ENCODE peak calls at places on chromosome 21, in six cellular contexts. X, Z, Q, B, D and M are unnamed samples.

GRCh38 chr21:35077975-35078374 is 28.9 kb upstream of the RUNX1 start:
- DNase-seq in X (no peak), Z (no peak), Q (no peak), B (no peak), D (no peak), M (no peak)

GRCh38 chr21:17513214-17514123 is 626 bp downstream of the CXADR start:
- DNase-seq in X (peak; percentile 77), Z (peak; percentile 61), Q (no peak), B (no peak), D (no peak), M (peak; percentile 57)

GRCh38 chr21:45551816-45552695 is 9.8 kb upstream of the SLC19A1 start:
- DNase-seq in X (peak; percentile 63), Z (peak; percentile 53), Q (no peak), B (no peak), D (no peak), M (peak; percentile 14)

GRCh38 chr21:15003463-15004135 is 61.2 kb downstream of the NRIP1 start:
- DNase-seq in X (no peak), Z (peak; percentile 39), Q (no peak), B (no peak), D (no peak), M (peak; percentile 59)

GRCh38 chr21:26320541-26320940 is 150.0 kb upstream of the APP start:
- DNase-seq in X (no peak), Z (no peak), Q (no peak), B (no peak), D (no peak), M (no peak)

GRCh38 chr21:44708213-44708865 is 3.0 kb downstream of the TSPEAR start:
- DNase-seq in X (no peak), Z (no peak), Q (no peak), B (no peak), D (no peak), M (no peak)

GRCh38 chr21:21897275-21897883 is 899.2 kb downstream of the NCAM2 start:
- DNase-seq in X (no peak), Z (no peak), Q (no peak), B (no peak), D (no peak), M (no peak)

GRCh38 chr21:33374080-33374873 is 28.9 kb upstream of the IFNGR2 start:
- DNase-seq in X (peak; percentile 65), Z (no peak), Q (no peak), B (peak; percentile 68), D (peak; percentile 17), M (peak; percentile 58)

GRCh38 chr21:36288651-36289243 is 31.2 kb upstream of the MORC3 start:
- DNase-seq in X (no peak), Z (no peak), Q (no peak), B (no peak), D (no peak), M (no peak)

GRCh38 chr21:37145635-37146111 is 72.6 kb downstream of the TTC3 start:
- DNase-seq in X (no peak), Z (no peak), Q (no peak), B (no peak), D (no peak), M (no peak)

GRCh38 chr21:31557956-31558838 is 101.3 kb upstream of the SOD1 start:
- DNase-seq in X (peak; percentile 58), Z (peak; percentile 59), Q (no peak), B (no peak), D (peak; percentile 38), M (no peak)

GRCh38 chr21:15749045-15749867 is 19.5 kb downstream of the USP25 start:
- DNase-seq in X (no peak), Z (no peak), Q (no peak), B (no peak), D (no peak), M (no peak)

GRCh38 chr21:43667191-43667904 is 8.0 kb downstream of the RRP1B start:
- DNase-seq in X (no peak), Z (no peak), Q (no peak), B (no peak), D (no peak), M (no peak)

GRCh38 chr21:36430841-36431240 is 45.6 kb downstream of the CHAF1B start:
- DNase-seq in X (no peak), Z (no peak), Q (no peak), B (no peak), D (no peak), M (no peak)

GRCh38 chr21:17782051-17782450 is 37.1 kb downstream of the C21orf91 start:
- DNase-seq in X (no peak), Z (no peak), Q (no peak), B (no peak), D (no peak), M (no peak)

GRCh38 chr21:44564886-44565598 is 6.4 kb upstream of the KRTAP10-3 start:
- DNase-seq in X (no peak), Z (no peak), Q (no peak), B (no peak), D (no peak), M (no peak)

GRCh38 chr21:17921579-17922530 is 102.7 kb upstream of the C21orf91 start:
- DNase-seq in X (no peak), Z (no peak), Q (no peak), B (no peak), D (no peak), M (no peak)

GRCh38 chr21:45539046-45539795 is 3.0 kb downstream of the SLC19A1 start:
- DNase-seq in X (peak; percentile 58), Z (peak; percentile 49), Q (no peak), B (peak; percentile 30), D (no peak), M (peak; percentile 14)

GRCh38 chr21:41751621-41752020 is 15.2 kb downstream of the RIPK4 start:
- DNase-seq in X (peak; percentile 81), Z (no peak), Q (no peak), B (no peak), D (no peak), M (no peak)

GRCh38 chr21:39908265-39908923 is 41.2 kb downstream of the PCP4 start:
- DNase-seq in X (no peak), Z (no peak), Q (no peak), B (no peak), D (no peak), M (no peak)

GRCh38 chr21:35208810-35209517 is 159.9 kb upstream of the RUNX1 start:
- DNase-seq in X (no peak), Z (no peak), Q (no peak), B (no peak), D (no peak), M (no peak)

GRCh38 chr21:28770867-28771661 is 221.6 kb downstream of the LTN1 start:
- DNase-seq in X (no peak), Z (no peak), Q (no peak), B (no peak), D (no peak), M (no peak)

GRCh38 chr21:44805226-44805625 is 3.6 kb upstream of the UBE2G2 start:
- DNase-seq in X (no peak), Z (no peak), Q (no peak), B (no peak), D (no peak), M (no peak)

GRCh38 chr21:46189213-46189958 is 5.1 kb upstream of the SPATC1L start:
- DNase-seq in X (peak; percentile 53), Z (peak; percentile 32), Q (no peak), B (peak; percentile 25), D (no peak), M (peak; percentile 80)

GRCh38 chr21:33865176-33865575 is 50.4 kb downstream of the ATP5PO start:
- DNase-seq in X (no peak), Z (no peak), Q (no peak), B (no peak), D (no peak), M (no peak)

GRCh38 chr21:45991606-45992301 is 10.2 kb downstream of the COL6A1 start:
- DNase-seq in X (peak; percentile 51), Z (no peak), Q (no peak), B (peak; percentile 34), D (no peak), M (peak; percentile 0)

GRCh38 chr21:29613877-29614276 is 315.2 kb downstream of the BACH1 start:
- DNase-seq in X (no peak), Z (no peak), Q (no peak), B (no peak), D (no peak), M (no peak)

GRCh38 chr21:40936771-40937261 is 89.9 kb upstream of the DSCAM start:
- DNase-seq in X (no peak), Z (no peak), Q (no peak), B (no peak), D (no peak), M (no peak)

GRCh38 chr21:27047331-27048314 is 80.7 kb upstream of the ADAMTS5 start:
- DNase-seq in X (no peak), Z (no peak), Q (no peak), B (no peak), D (no peak), M (no peak)

GRCh38 chr21:39451332-39452206 is at the start of gene SH3BGR:
- DNase-seq in X (peak; percentile 73), Z (peak; percentile 88), Q (no peak), B (peak; percentile 84), D (no peak), M (no peak)

GRCh38 chr21:31394309-31394708 is 50.2 kb upstream of the TIAM1 start:
- DNase-seq in X (no peak), Z (no peak), Q (no peak), B (no peak), D (no peak), M (no peak)

GRCh38 chr21:27173052-27173451 is 206.2 kb upstream of the ADAMTS5 start:
- DNase-seq in X (no peak), Z (no peak), Q (no peak), B (no peak), D (no peak), M (no peak)

GRCh38 chr21:37984416-37984815 is 68.2 kb upstream of the KCNJ6 start:
- DNase-seq in X (no peak), Z (no peak), Q (no peak), B (no peak), D (no peak), M (no peak)

GRCh38 chr21:19986396-19986795 is 1011.8 kb upstream of the NCAM2 start:
- DNase-seq in X (no peak), Z (no peak), Q (no peak), B (no peak), D (no peak), M (no peak)

GRCh38 chr21:38505654-38506523 is 7.6 kb upstream of the ERG start:
- DNase-seq in X (no peak), Z (no peak), Q (peak; percentile 82), B (no peak), D (no peak), M (no peak)

GRCh38 chr21:36791695-36792451 is 93.0 kb downstream of the SIM2 start:
- DNase-seq in X (no peak), Z (no peak), Q (no peak), B (peak; percentile 56), D (no peak), M (peak; percentile 24)

GRCh38 chr21:45550552-45551210 is 8.4 kb upstream of the SLC19A1 start:
- DNase-seq in X (peak; percentile 67), Z (peak; percentile 58), Q (no peak), B (no peak), D (no peak), M (no peak)

GRCh38 chr21:16079830-16080229 is 350.0 kb downstream of the USP25 start:
- DNase-seq in X (no peak), Z (no peak), Q (no peak), B (no peak), D (no peak), M (no peak)